ENCODE peak calls at places on chromosomes 4 and X, in five cellular contexts. E is lower lobe of right lung, X is astrocyte, N is uterus, S is BJ. U is an unnamed sample.

GRCh38 chr4:83113429-83113786 is 1.1 kb downstream of the PLAC8 start:
- DNase-seq in E (no peak), X (no peak), N (no peak), S (no peak), U (no peak)

GRCh38 chr4:33411182-33411581 is 2691.0 kb downstream of the PCDH7 start:
- DNase-seq in E (no peak), X (peak; percentile 29), N (no peak), S (no peak), U (no peak)

GRCh38 chrX:30904632-30905031 is 15.6 kb upstream of the TAB3 start:
- DNase-seq in E (no peak), X (no peak), N (no peak), S (no peak), U (no peak)

GRCh38 chrX:139892512-139892911 is 40.3 kb downstream of the ATP11C start:
- DNase-seq in E (no peak), X (no peak), N (no peak), S (no peak), U (no peak)

GRCh38 chr4:56048621-56049427 is 100.1 kb downstream of the CEP135 start:
- DNase-seq in E (no peak), X (peak; percentile 27), N (peak; percentile 35), S (no peak), U (peak; percentile 83)

GRCh38 chr4:17912011-17912410 is 101.2 kb downstream of the NCAPG start:
- DNase-seq in E (no peak), X (no peak), N (no peak), S (no peak), U (no peak)

GRCh38 chrX:22664826-22665225 is 334.9 kb upstream of the DDX53 start:
- DNase-seq in E (no peak), X (no peak), N (no peak), S (no peak), U (no peak)

GRCh38 chr4:175703956-175704600 is 108.0 kb downstream of the GPM6A start:
- DNase-seq in E (no peak), X (no peak), N (no peak), S (no peak), U (no peak)

GRCh38 chr4:100189820-100190642 is at the start of gene DDIT4L:
- DNase-seq in E (peak; percentile 53), X (peak; percentile 21), N (peak; percentile 29), S (no peak), U (peak; percentile 88)

GRCh38 chr4:3421470-3421869 is 20.3 kb upstream of the HGFAC start:
- DNase-seq in E (peak; percentile 36), X (no peak), N (no peak), S (no peak), U (peak; percentile 90)

GRCh38 chrX:148043456-148043855 is 62.3 kb downstream of the FMR1NB start:
- DNase-seq in E (no peak), X (peak; percentile 40), N (no peak), S (no peak), U (no peak)

GRCh38 chr4:80070880-80071620 is 2.0 kb downstream of the ANTXR2 start:
- DNase-seq in E (no peak), X (peak; percentile 43), N (no peak), S (peak; percentile 18), U (no peak)

GRCh38 chrX:154373340-154374306 is 811 bp downstream of the FLNA start:
- DNase-seq in E (no peak), X (peak; percentile 67), N (peak; percentile 69), S (peak; percentile 40), U (peak; percentile 84)

GRCh38 chr4:10949039-10949728 is 264.6 kb upstream of the CLNK start:
- DNase-seq in E (no peak), X (no peak), N (no peak), S (no peak), U (no peak)

GRCh38 chrX:57453901-57454300 is 137.9 kb upstream of the ZXDB start:
- DNase-seq in E (no peak), X (no peak), N (no peak), S (no peak), U (peak; percentile 4)

GRCh38 chr4:182139481-182139880 is 103.7 kb upstream of the TENM3 start:
- DNase-seq in E (no peak), X (no peak), N (no peak), S (no peak), U (no peak)

GRCh38 chrX:108584617-108585211 is 145.1 kb downstream of the COL4A5 start:
- DNase-seq in E (no peak), X (no peak), N (no peak), S (no peak), U (peak; percentile 46)

GRCh38 chr4:32148120-32148666 is 1428.0 kb downstream of the PCDH7 start:
- DNase-seq in E (no peak), X (peak; percentile 77), N (no peak), S (no peak), U (no peak)

GRCh38 chr4:139889194-139889762 is 223.7 kb downstream of the MGST2 start:
- DNase-seq in E (no peak), X (no peak), N (no peak), S (no peak), U (no peak)

GRCh38 chrX:56813318-56813837 is 84.3 kb downstream of the NBDY start:
- DNase-seq in E (no peak), X (peak; percentile 75), N (no peak), S (no peak), U (no peak)

GRCh38 chrX:52217494-52218160 is 32.9 kb downstream of the MAGED4 start:
- DNase-seq in E (no peak), X (no peak), N (no peak), S (no peak), U (peak; percentile 19)

GRCh38 chrX:54807524-54808108 is at the start of gene MAGED2:
- DNase-seq in E (no peak), X (no peak), N (peak; percentile 43), S (no peak), U (peak; percentile 67)

GRCh38 chrX:112043997-112044396 is 38.6 kb downstream of the TRPC5 start:
- DNase-seq in E (no peak), X (no peak), N (no peak), S (no peak), U (peak; percentile 24)

GRCh38 chr4:188016754-188017153 is 21.2 kb downstream of the ZFP42 start:
- DNase-seq in E (no peak), X (no peak), N (no peak), S (no peak), U (peak; percentile 59)

GRCh38 chr4:100509386-100509785 is 8.4 kb downstream of the EMCN start:
- DNase-seq in E (no peak), X (no peak), N (no peak), S (no peak), U (no peak)

GRCh38 chrX:154412468-154412867 is 1.1 kb downstream of the TAFAZZIN start:
- DNase-seq in E (peak; percentile 56), X (no peak), N (no peak), S (no peak), U (no peak)

GRCh38 chr4:121246698-121247097 is 82.6 kb upstream of the TNIP3 start:
- DNase-seq in E (no peak), X (no peak), N (no peak), S (no peak), U (no peak)

GRCh38 chr4:85889314-85889713 is 414.4 kb downstream of the ARHGAP24 start:
- DNase-seq in E (no peak), X (no peak), N (no peak), S (no peak), U (no peak)

GRCh38 chrX:16917120-16917519 is 29.3 kb upstream of the REPS2 start:
- DNase-seq in E (no peak), X (no peak), N (no peak), S (no peak), U (no peak)

GRCh38 chrX:16914058-16914457 is 32.4 kb upstream of the REPS2 start:
- DNase-seq in E (no peak), X (no peak), N (no peak), S (no peak), U (no peak)

GRCh38 chrX:16920116-16920515 is 26.3 kb upstream of the REPS2 start:
- DNase-seq in E (no peak), X (no peak), N (no peak), S (no peak), U (no peak)

GRCh38 chrX:16923157-16923556 is 23.3 kb upstream of the REPS2 start:
- DNase-seq in E (no peak), X (no peak), N (no peak), S (no peak), U (no peak)

DNA sequence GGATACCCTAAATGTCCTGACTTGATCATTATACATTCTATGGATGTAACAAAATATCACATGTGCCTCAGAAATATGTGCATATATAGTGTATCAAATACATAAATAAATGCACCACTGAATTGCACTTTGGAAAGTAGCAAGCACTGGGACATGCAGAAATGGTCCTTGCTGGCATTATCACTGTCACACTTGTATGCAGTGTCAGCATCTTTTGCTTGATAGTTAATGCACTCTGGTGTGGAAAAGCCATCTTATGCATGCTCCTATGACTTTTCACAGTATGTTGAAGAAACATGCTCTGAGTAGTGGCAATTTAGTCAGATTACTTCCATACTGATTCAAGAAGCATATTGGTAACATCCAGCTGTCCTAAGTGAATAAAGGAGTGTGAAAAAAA is 27.5 kb upstream of the REPS2 start:
- DNase-seq in E (no peak), X (no peak), N (no peak), S (no peak), U (no peak)
- H3K4me3 ChIP-seq in E (no peak overlapping the region), X (no peak overlapping the region), N (no peak overlapping the region), S (no peak overlapping the region), U (no peak overlapping the region)

GRCh38 chr4:112516401-112517066 is 554 bp upstream of the NEUROG2 start:
- DNase-seq in E (no peak), X (no peak), N (no peak), S (no peak), U (peak; percentile 92)

GRCh38 chr4:112514449-112515277 is 1.3 kb downstream of the NEUROG2 start:
- DNase-seq in E (no peak), X (no peak), N (no peak), S (no peak), U (peak; percentile 78)

GRCh38 chr4:112516076-112516385 is at the start of gene NEUROG2:
- DNase-seq in E (no peak), X (no peak), N (no peak), S (no peak), U (no peak)

GRCh38 chr4:112515278-112516075 is 503 bp downstream of the NEUROG2 start:
- DNase-seq in E (no peak), X (peak; percentile 17), N (no peak), S (no peak), U (peak; percentile 87)

DNA sequence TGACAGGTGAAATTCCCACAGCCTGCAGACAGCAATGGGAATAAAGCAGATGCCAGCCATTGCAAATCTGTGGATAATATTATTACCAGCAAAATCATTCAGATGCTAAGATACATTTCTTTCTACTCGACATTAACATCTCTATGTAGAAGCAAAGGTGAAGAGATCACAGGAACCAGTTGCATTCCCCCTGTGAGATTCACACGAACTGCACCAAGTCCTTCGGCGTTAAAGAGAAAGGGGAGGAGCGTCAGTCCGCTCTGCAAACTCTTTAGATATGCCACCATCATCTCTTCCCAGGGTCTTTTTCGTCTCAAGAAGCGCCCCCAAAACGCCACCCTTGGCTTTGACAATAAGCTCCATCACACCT is 1.9 kb downstream of the NEUROG2 start:
- DNase-seq in E (no peak), X (no peak), N (no peak), S (no peak), U (peak; percentile 69)
- H3K27me3 ChIP-seq in E (peaks cover 99% of the 10 kb centered on the region), X (peaks cover 93% of the 10 kb centered on the region), N (peaks cover 75% of the 10 kb centered on the region), S (peaks cover 67% of the 10 kb centered on the region), U (peaks cover 100% of the 10 kb centered on the region)

GRCh38 chrX:48981178-48981577 is 9.5 kb upstream of the KCND1 start:
- DNase-seq in E (no peak), X (no peak), N (no peak), S (no peak), U (no peak)
- H3K36me3 ChIP-seq in E (peaks cover 76% of the 10 kb centered on the region), X (peaks cover 5% of the 10 kb centered on the region), N (no peaks in the 10 kb centered on the region), S (peaks cover 14% of the 10 kb centered on the region), U (peaks cover 33% of the 10 kb centered on the region)

GRCh38 chrX:136168929-136169735 is 21.8 kb downstream of the FHL1 start:
- DNase-seq in E (no peak), X (peak; percentile 90), N (peak; percentile 66), S (peak; percentile 91), U (peak; percentile 51)
- H3K4me3 ChIP-seq in E (no peak overlapping the region), X (peak overlapping the region; percentile 11), N (no peak overlapping the region), S (no peak overlapping the region), U (no peak overlapping the region)

U was measured in H7.